ENCODE peak calls at places on chromosomes 13 and 19, in ten cellular contexts. One of them, this sample, is unnamed.

GRCh38 chr19:31149306-31149975 is 199.8 kb downstream of the TSHZ3 start:
- DNase-seq in A549: no peak
- DNase-seq in left ventricle myocardium inferior: no peak
- DNase-seq in colonic mucosa: no peak
- DNase-seq in stimulated activated naive B cell treated with anti-CD40 and anti-IgM and Interleukin-4, amounts not matched to agents 10 μg/mL and 1 μg/mL and 100 μg/mL, for 72 hours: no peak
- DNase-seq in NCI-H146: no peak
- DNase-seq in GDM1: no peak
- DNase-seq in HCT116: no peak
- DNase-seq in breast epithelium: no peak
- DNase-seq in nucleus accumbens: no peak
- DNase-seq in this sample: no peak

GRCh38 chr13:40875048-40875447 is 85.6 kb downstream of the SLC25A15 start:
- DNase-seq in breast epithelium: no peak
- DNase-seq in GDM1: no peak
- DNase-seq in HCT116: no peak
- DNase-seq in NCI-H146: no peak
- DNase-seq in A549: no peak
- DNase-seq in stimulated activated naive B cell treated with anti-CD40 and anti-IgM and Interleukin-4, amounts not matched to agents 10 μg/mL and 1 μg/mL and 100 μg/mL, for 72 hours: no peak
- DNase-seq in colonic mucosa: no peak
- DNase-seq in left ventricle myocardium inferior: no peak
- DNase-seq in nucleus accumbens: no peak
- DNase-seq in this sample: no peak

GRCh38 chr19:13398780-13399726 is 107.2 kb downstream of the CACNA1A start:
- DNase-seq in left ventricle myocardium inferior: peak; percentile 19
- DNase-seq in A549: peak; percentile 13
- DNase-seq in GDM1: no peak
- DNase-seq in colonic mucosa: no peak
- DNase-seq in NCI-H146: no peak
- DNase-seq in stimulated activated naive B cell treated with anti-CD40 and anti-IgM and Interleukin-4, amounts not matched to agents 10 μg/mL and 1 μg/mL and 100 μg/mL, for 72 hours: no peak
- DNase-seq in breast epithelium: no peak
- DNase-seq in nucleus accumbens: no peak
- DNase-seq in HCT116: peak; percentile 80
- DNase-seq in this sample: no peak

GRCh38 chr13:102913924-102914628 is 68.2 kb downstream of the ERCC5 start:
- DNase-seq in NCI-H146: no peak
- DNase-seq in breast epithelium: no peak
- DNase-seq in stimulated activated naive B cell treated with anti-CD40 and anti-IgM and Interleukin-4, amounts not matched to agents 10 μg/mL and 1 μg/mL and 100 μg/mL, for 72 hours: no peak
- DNase-seq in HCT116: no peak
- DNase-seq in A549: no peak
- DNase-seq in left ventricle myocardium inferior: no peak
- DNase-seq in nucleus accumbens: no peak
- DNase-seq in GDM1: no peak
- DNase-seq in colonic mucosa: no peak
- DNase-seq in this sample: no peak

GRCh38 chr19:46617566-46618079 is 7.3 kb downstream of the PTGIR start:
- DNase-seq in GDM1: no peak
- DNase-seq in A549: no peak
- DNase-seq in stimulated activated naive B cell treated with anti-CD40 and anti-IgM and Interleukin-4, amounts not matched to agents 10 μg/mL and 1 μg/mL and 100 μg/mL, for 72 hours: peak; percentile 42
- DNase-seq in left ventricle myocardium inferior: no peak
- DNase-seq in HCT116: no peak
- DNase-seq in breast epithelium: no peak
- DNase-seq in NCI-H146: no peak
- DNase-seq in nucleus accumbens: no peak
- DNase-seq in colonic mucosa: no peak
- DNase-seq in this sample: no peak

GRCh38 chr13:97853550-97853949 is 99.9 kb upstream of the IPO5 start:
- DNase-seq in NCI-H146: no peak
- DNase-seq in GDM1: no peak
- DNase-seq in colonic mucosa: no peak
- DNase-seq in A549: no peak
- DNase-seq in breast epithelium: no peak
- DNase-seq in HCT116: no peak
- DNase-seq in stimulated activated naive B cell treated with anti-CD40 and anti-IgM and Interleukin-4, amounts not matched to agents 10 μg/mL and 1 μg/mL and 100 μg/mL, for 72 hours: no peak
- DNase-seq in nucleus accumbens: no peak
- DNase-seq in left ventricle myocardium inferior: no peak
- DNase-seq in this sample: no peak

GRCh38 chr19:50358483-50359431 is 6.7 kb downstream of the NAPSA start:
- DNase-seq in HCT116: no peak
- DNase-seq in NCI-H146: no peak
- DNase-seq in stimulated activated naive B cell treated with anti-CD40 and anti-IgM and Interleukin-4, amounts not matched to agents 10 μg/mL and 1 μg/mL and 100 μg/mL, for 72 hours: peak; percentile 83
- DNase-seq in GDM1: peak; percentile 80
- DNase-seq in colonic mucosa: peak; percentile 61
- DNase-seq in A549: no peak
- DNase-seq in breast epithelium: no peak
- DNase-seq in nucleus accumbens: peak; percentile 66
- DNase-seq in left ventricle myocardium inferior: peak; percentile 74
- DNase-seq in this sample: no peak

GRCh38 chr13:109509154-109509905 is 277.1 kb downstream of the IRS2 start:
- DNase-seq in NCI-H146: no peak
- DNase-seq in breast epithelium: no peak
- DNase-seq in GDM1: no peak
- DNase-seq in A549: no peak
- DNase-seq in left ventricle myocardium inferior: no peak
- DNase-seq in stimulated activated naive B cell treated with anti-CD40 and anti-IgM and Interleukin-4, amounts not matched to agents 10 μg/mL and 1 μg/mL and 100 μg/mL, for 72 hours: no peak
- DNase-seq in HCT116: no peak
- DNase-seq in colonic mucosa: no peak
- DNase-seq in nucleus accumbens: no peak
- DNase-seq in this sample: no peak

GRCh38 chr19:13095934-13096890 is 6.4 kb downstream of the LYL1 start:
- DNase-seq in A549: peak; percentile 30
- DNase-seq in NCI-H146: peak; percentile 56
- DNase-seq in breast epithelium: no peak
- DNase-seq in HCT116: no peak
- DNase-seq in left ventricle myocardium inferior: no peak
- DNase-seq in nucleus accumbens: no peak
- DNase-seq in colonic mucosa: no peak
- DNase-seq in stimulated activated naive B cell treated with anti-CD40 and anti-IgM and Interleukin-4, amounts not matched to agents 10 μg/mL and 1 μg/mL and 100 μg/mL, for 72 hours: peak; percentile 35
- DNase-seq in GDM1: peak; percentile 61
- DNase-seq in this sample: no peak

GRCh38 chr13:26062853-26063444 is 11.1 kb upstream of the SHISA2 start:
- DNase-seq in colonic mucosa: peak; percentile 26
- DNase-seq in GDM1: no peak
- DNase-seq in nucleus accumbens: peak; percentile 46
- DNase-seq in HCT116: peak; percentile 31
- DNase-seq in A549: no peak
- DNase-seq in breast epithelium: no peak
- DNase-seq in left ventricle myocardium inferior: no peak
- DNase-seq in stimulated activated naive B cell treated with anti-CD40 and anti-IgM and Interleukin-4, amounts not matched to agents 10 μg/mL and 1 μg/mL and 100 μg/mL, for 72 hours: no peak
- DNase-seq in NCI-H146: peak; percentile 4
- DNase-seq in this sample: no peak

GRCh38 chr13:67238277-67238859 is 8.2 kb upstream of the PCDH9 start:
- DNase-seq in HCT116: peak; percentile 4
- DNase-seq in breast epithelium: no peak
- DNase-seq in NCI-H146: peak; percentile 20
- DNase-seq in GDM1: no peak
- DNase-seq in nucleus accumbens: no peak
- DNase-seq in stimulated activated naive B cell treated with anti-CD40 and anti-IgM and Interleukin-4, amounts not matched to agents 10 μg/mL and 1 μg/mL and 100 μg/mL, for 72 hours: no peak
- DNase-seq in A549: no peak
- DNase-seq in left ventricle myocardium inferior: no peak
- DNase-seq in colonic mucosa: no peak
- DNase-seq in this sample: no peak

GRCh38 chr13:19961484-19961883 is 3.0 kb downstream of the ZMYM2 start:
- DNase-seq in A549: no peak
- DNase-seq in stimulated activated naive B cell treated with anti-CD40 and anti-IgM and Interleukin-4, amounts not matched to agents 10 μg/mL and 1 μg/mL and 100 μg/mL, for 72 hours: no peak
- DNase-seq in left ventricle myocardium inferior: no peak
- DNase-seq in NCI-H146: no peak
- DNase-seq in nucleus accumbens: no peak
- DNase-seq in breast epithelium: no peak
- DNase-seq in HCT116: no peak
- DNase-seq in GDM1: no peak
- DNase-seq in colonic mucosa: no peak
- DNase-seq in this sample: no peak

GRCh38 chr13:33453911-33454310 is 168.4 kb upstream of the STARD13 start:
- DNase-seq in GDM1: no peak
- DNase-seq in left ventricle myocardium inferior: no peak
- DNase-seq in nucleus accumbens: no peak
- DNase-seq in HCT116: no peak
- DNase-seq in A549: no peak
- DNase-seq in stimulated activated naive B cell treated with anti-CD40 and anti-IgM and Interleukin-4, amounts not matched to agents 10 μg/mL and 1 μg/mL and 100 μg/mL, for 72 hours: no peak
- DNase-seq in breast epithelium: no peak
- DNase-seq in NCI-H146: no peak
- DNase-seq in colonic mucosa: no peak
- DNase-seq in this sample: no peak

GRCh38 chr19:16012552-16012951 is 63.7 kb upstream of the TPM4 start:
- DNase-seq in nucleus accumbens: no peak
- DNase-seq in A549: no peak
- DNase-seq in left ventricle myocardium inferior: no peak
- DNase-seq in colonic mucosa: no peak
- DNase-seq in breast epithelium: no peak
- DNase-seq in HCT116: no peak
- DNase-seq in stimulated activated naive B cell treated with anti-CD40 and anti-IgM and Interleukin-4, amounts not matched to agents 10 μg/mL and 1 μg/mL and 100 μg/mL, for 72 hours: no peak
- DNase-seq in GDM1: no peak
- DNase-seq in NCI-H146: no peak
- DNase-seq in this sample: no peak

GRCh38 chr13:99316657-99317244 is 9.6 kb upstream of the GPR183 start:
- DNase-seq in stimulated activated naive B cell treated with anti-CD40 and anti-IgM and Interleukin-4, amounts not matched to agents 10 μg/mL and 1 μg/mL and 100 μg/mL, for 72 hours: no peak
- DNase-seq in nucleus accumbens: no peak
- DNase-seq in colonic mucosa: no peak
- DNase-seq in GDM1: no peak
- DNase-seq in A549: no peak
- DNase-seq in left ventricle myocardium inferior: no peak
- DNase-seq in NCI-H146: peak; percentile 22
- DNase-seq in breast epithelium: no peak
- DNase-seq in HCT116: no peak
- DNase-seq in this sample: no peak

GRCh38 chr13:37526710-37527446 is 71.7 kb downstream of the POSTN start:
- DNase-seq in stimulated activated naive B cell treated with anti-CD40 and anti-IgM and Interleukin-4, amounts not matched to agents 10 μg/mL and 1 μg/mL and 100 μg/mL, for 72 hours: no peak
- DNase-seq in A549: no peak
- DNase-seq in NCI-H146: no peak
- DNase-seq in HCT116: no peak
- DNase-seq in GDM1: no peak
- DNase-seq in breast epithelium: no peak
- DNase-seq in colonic mucosa: no peak
- DNase-seq in left ventricle myocardium inferior: no peak
- DNase-seq in nucleus accumbens: no peak
- DNase-seq in this sample: no peak

GRCh38 chr13:77832339-77833100 is 86.1 kb downstream of the EDNRB start:
- DNase-seq in left ventricle myocardium inferior: no peak
- DNase-seq in A549: no peak
- DNase-seq in nucleus accumbens: no peak
- DNase-seq in stimulated activated naive B cell treated with anti-CD40 and anti-IgM and Interleukin-4, amounts not matched to agents 10 μg/mL and 1 μg/mL and 100 μg/mL, for 72 hours: no peak
- DNase-seq in NCI-H146: no peak
- DNase-seq in colonic mucosa: no peak
- DNase-seq in GDM1: no peak
- DNase-seq in breast epithelium: no peak
- DNase-seq in HCT116: no peak
- DNase-seq in this sample: no peak

GRCh38 chr13:101712026-101712348 is 259.5 kb downstream of the ITGBL1 start:
- DNase-seq in nucleus accumbens: no peak
- DNase-seq in colonic mucosa: no peak
- DNase-seq in NCI-H146: no peak
- DNase-seq in left ventricle myocardium inferior: no peak
- DNase-seq in HCT116: no peak
- DNase-seq in GDM1: no peak
- DNase-seq in A549: no peak
- DNase-seq in stimulated activated naive B cell treated with anti-CD40 and anti-IgM and Interleukin-4, amounts not matched to agents 10 μg/mL and 1 μg/mL and 100 μg/mL, for 72 hours: no peak
- DNase-seq in breast epithelium: no peak
- DNase-seq in this sample: no peak

GRCh38 chr19:14248578-14249011 is 42.6 kb upstream of the ADGRL1 start:
- DNase-seq in GDM1: peak; percentile 13
- DNase-seq in left ventricle myocardium inferior: peak; percentile 18
- DNase-seq in HCT116: no peak
- DNase-seq in stimulated activated naive B cell treated with anti-CD40 and anti-IgM and Interleukin-4, amounts not matched to agents 10 μg/mL and 1 μg/mL and 100 μg/mL, for 72 hours: no peak
- DNase-seq in A549: no peak
- DNase-seq in nucleus accumbens: peak; percentile 31
- DNase-seq in breast epithelium: no peak
- DNase-seq in NCI-H146: peak; percentile 83
- DNase-seq in colonic mucosa: peak; percentile 47
- DNase-seq in this sample: no peak

GRCh38 chr13:98225036-98225940 is 48.2 kb upstream of the RNF113B start:
- DNase-seq in nucleus accumbens: no peak
- DNase-seq in breast epithelium: no peak
- DNase-seq in A549: no peak
- DNase-seq in stimulated activated naive B cell treated with anti-CD40 and anti-IgM and Interleukin-4, amounts not matched to agents 10 μg/mL and 1 μg/mL and 100 μg/mL, for 72 hours: no peak
- DNase-seq in GDM1: no peak
- DNase-seq in HCT116: no peak
- DNase-seq in colonic mucosa: no peak
- DNase-seq in NCI-H146: no peak
- DNase-seq in left ventricle myocardium inferior: no peak
- DNase-seq in this sample: no peak

GRCh38 chr19:41264581-41265375 is 606 bp downstream of the HNRNPUL1 start:
- DNase-seq in stimulated activated naive B cell treated with anti-CD40 and anti-IgM and Interleukin-4, amounts not matched to agents 10 μg/mL and 1 μg/mL and 100 μg/mL, for 72 hours: peak; percentile 30
- DNase-seq in GDM1: peak; percentile 22
- DNase-seq in NCI-H146: peak; percentile 72
- DNase-seq in colonic mucosa: peak; percentile 51
- DNase-seq in nucleus accumbens: peak; percentile 27
- DNase-seq in breast epithelium: peak; percentile 56
- DNase-seq in A549: peak; percentile 82
- DNase-seq in left ventricle myocardium inferior: peak; percentile 54
- DNase-seq in HCT116: no peak
- DNase-seq in this sample: no peak

GRCh38 chr13:102903659-102904407 is 58.0 kb downstream of the ERCC5 start:
- DNase-seq in left ventricle myocardium inferior: no peak
- DNase-seq in nucleus accumbens: no peak
- DNase-seq in GDM1: no peak
- DNase-seq in stimulated activated naive B cell treated with anti-CD40 and anti-IgM and Interleukin-4, amounts not matched to agents 10 μg/mL and 1 μg/mL and 100 μg/mL, for 72 hours: no peak
- DNase-seq in colonic mucosa: no peak
- DNase-seq in NCI-H146: no peak
- DNase-seq in A549: peak; percentile 3
- DNase-seq in HCT116: no peak
- DNase-seq in breast epithelium: no peak
- DNase-seq in this sample: no peak